ENCODE peak calls at places on chromosomes 3 and 15, in nine cellular contexts. V is activated T-helper 1 cell treated with anti-CD3 and anti-CD28 coated beads, Interleukin-12 subunit alpha, Interleukin-12 subunit beta, Interleukin-2, Interleukin-4 antibody, amounts not matched to agents 30 ng/mL and 10 ng/mL and 1 ng/mL, durations not matched to agents 14 hours and 24 hours and 36 hours; I is ovary; X is AG20443; C is uterus; O is HepG2; N is adipocyte; H is GM18507; Q is aorta. B is an unnamed sample.

GRCh38 chr3:28951773-28952556 is 328.9 kb upstream of the RBMS3 start:
- DNase-seq in X (no peak), H (no peak), N (peak), C (no peak), Q (no peak), V (no peak), I (no peak), O (no peak), B (no peak)

GRCh38 chr3:107794664-107795443 is 272.1 kb downstream of the BBX start:
- DNase-seq in H (no peak), V (no peak), C (peak), O (no peak), X (peak), N (peak), I (peak), Q (no peak), B (no peak)

GRCh38 chr3:179348325-179349013 is 960 bp downstream of the MFN1 start:
- DNase-seq in C (no peak), X (no peak), I (no peak), N (peak), O (peak), Q (no peak), V (no peak), H (peak), B (no peak)

GRCh38 chr15:55231455-55231854 is 34.7 kb upstream of the RSL24D1 start:
- DNase-seq in H (no peak), O (no peak), V (no peak), C (no peak), N (no peak), I (no peak), Q (no peak), X (no peak), B (no peak)

GRCh38 chr3:47846880-47847248 is 43.9 kb downstream of the DHX30 start:
- DNase-seq in I (no peak), V (no peak), N (no peak), Q (no peak), H (no peak), C (no peak), O (no peak), X (no peak), B (no peak)

GRCh38 chr15:62832231-62832630 is 210.3 kb upstream of the TPM1 start:
- DNase-seq in X (no peak), H (no peak), N (no peak), Q (no peak), C (no peak), O (no peak), V (no peak), I (no peak), B (peak)

GRCh38 chr15:25556136-25556535 is 117.3 kb upstream of the UBE3A start:
- DNase-seq in X (no peak), H (no peak), N (no peak), O (no peak), I (no peak), Q (no peak), V (no peak), C (no peak), B (no peak)

GRCh38 chr3:143751643-143752178 is 96.6 kb downstream of the SLC9A9 start:
- DNase-seq in X (no peak), C (no peak), H (no peak), O (no peak), Q (no peak), V (peak), N (no peak), I (no peak), B (no peak)

GRCh38 chr3:188082040-188082439 is 71.9 kb upstream of the LPP start:
- DNase-seq in C (peak), N (peak), X (peak), H (no peak), I (no peak), Q (no peak), O (no peak), V (no peak), B (no peak)

GRCh38 chr3:129224984-129225393 is 24.4 kb upstream of the COPG1 start:
- DNase-seq in O (peak), Q (peak), C (peak), H (no peak), V (no peak), I (peak), N (peak), X (peak), B (no peak)

GRCh38 chr15:71254503-71254902 is 139.2 kb downstream of the THSD4 start:
- DNase-seq in H (no peak), O (no peak), Q (no peak), N (no peak), C (no peak), I (no peak), X (peak), V (no peak), B (no peak)

GRCh38 chr3:185605566-185605965 is 19.5 kb downstream of the SENP2 start:
- DNase-seq in X (no peak), H (no peak), I (no peak), C (no peak), V (no peak), O (no peak), N (no peak), Q (no peak), B (no peak)

B was measured in islet precursor cell.